ENCODE peak calls at places on chromosomes 6 and 20, in six cellular contexts. W, D, K, C, M and X are unnamed samples.

GRCh38 chr20:53097371-53097770 is 125.2 kb downstream of the TSHZ2 start:
- DNase-seq in W (no peak), D (no peak), K (no peak), C (no peak), M (no peak), X (no peak)

GRCh38 chr20:8749101-8749500 is 319.8 kb upstream of the PLCB4 start:
- DNase-seq in W (no peak), D (peak; percentile 47), K (no peak), C (no peak), M (no peak), X (no peak)

GRCh38 chr6:119643866-119644265 is 294.3 kb upstream of the MAN1A1 start:
- DNase-seq in W (no peak), D (no peak), K (no peak), C (no peak), M (no peak), X (no peak)

GRCh38 chr20:45970646-45971424 is 1.2 kb downstream of the ZNF335 start:
- DNase-seq in W (no peak), D (no peak), K (peak; percentile 21), C (peak; percentile 57), M (no peak), X (no peak)

GRCh38 chr6:130708338-130708737 is 118.9 kb upstream of the SMLR1 start:
- DNase-seq in W (no peak), D (no peak), K (peak; percentile 41), C (no peak), M (no peak), X (no peak)

GRCh38 chr6:37513576-37513975 is 13.9 kb upstream of the CCDC167 start:
- DNase-seq in W (no peak), D (no peak), K (no peak), C (no peak), M (no peak), X (no peak)

GRCh38 chr20:59258103-59258705 is 42.2 kb upstream of the EDN3 start:
- DNase-seq in W (no peak), D (no peak), K (no peak), C (no peak), M (no peak), X (no peak)

GRCh38 chr6:5390177-5390576 is 128.9 kb downstream of the FARS2 start:
- DNase-seq in W (no peak), D (no peak), K (no peak), C (no peak), M (no peak), X (no peak)

GRCh38 chr6:64505312-64505711 is 869.7 kb downstream of the PHF3 start:
- DNase-seq in W (peak; percentile 54), D (no peak), K (no peak), C (peak; percentile 22), M (no peak), X (no peak)

GRCh38 chr6:31642798-31643570 is 9.5 kb downstream of the BAG6 start:
- DNase-seq in W (no peak), D (no peak), K (no peak), C (no peak), M (no peak), X (no peak)

GRCh38 chr6:11595903-11596302 is 58.4 kb downstream of the TMEM170B start:
- DNase-seq in W (peak; percentile 29), D (no peak), K (no peak), C (no peak), M (no peak), X (no peak)

GRCh38 chr6:90435207-90435899 is 138.7 kb upstream of the BACH2 start:
- DNase-seq in W (no peak), D (no peak), K (no peak), C (no peak), M (no peak), X (no peak)

GRCh38 chr6:3088853-3089445 is 20.7 kb downstream of the RIPK1 start:
- DNase-seq in W (no peak), D (no peak), K (no peak), C (no peak), M (no peak), X (no peak)

GRCh38 chr20:51661609-51662178 is 106.5 kb downstream of the ATP9A start:
- DNase-seq in W (no peak), D (no peak), K (peak; percentile 39), C (no peak), M (no peak), X (no peak)

GRCh38 chr6:13992417-13993055 is 67.8 kb downstream of the RNF182 start:
- DNase-seq in W (no peak), D (no peak), K (peak; percentile 89), C (no peak), M (no peak), X (no peak)

GRCh38 chr6:156423075-156423474 is 354.1 kb upstream of the ARID1B start:
- DNase-seq in W (no peak), D (no peak), K (no peak), C (no peak), M (no peak), X (no peak)

GRCh38 chr6:133833905-133834304 is 55.0 kb upstream of the TCF21 start:
- DNase-seq in W (no peak), D (peak; percentile 51), K (no peak), C (peak; percentile 42), M (no peak), X (no peak)

GRCh38 chr6:152121910-152122309 is 314.4 kb downstream of the ESR1 start:
- DNase-seq in W (no peak), D (no peak), K (no peak), C (peak; percentile 64), M (no peak), X (no peak)

GRCh38 chr6:29790626-29791025 is 37.0 kb upstream of the HLA-G start:
- DNase-seq in W (no peak), D (no peak), K (no peak), C (no peak), M (no peak), X (no peak)

GRCh38 chr6:72621243-72622093 is at the start of gene KCNQ5:
- DNase-seq in W (peak; percentile 56), D (no peak), K (peak; percentile 51), C (no peak), M (no peak), X (peak; percentile 70)

GRCh38 chr20:19909696-19910095 is 107.5 kb upstream of the NAA20 start:
- DNase-seq in W (no peak), D (no peak), K (no peak), C (peak; percentile 90), M (no peak), X (peak; percentile 86)